ENCODE peak calls at places on chromosomes 3 and 15, in eight cellular contexts. S is dorsolateral prefrontal cortex, I is lung microvascular endothelial cell, V is GM04504, R is T-helper 2 cell, U is epithelial cell of esophagus, J is posterior cingulate gyrus, D is RPMI8226. B is an unnamed sample.

GRCh38 chr15:71666723-71667122 is 143.6 kb upstream of the NR2E3 start:
- DNase-seq in V (no peak), S (no peak), J (no peak), I (no peak), D (no peak), U (no peak), R (no peak), B (no peak)

GRCh38 chr3:146172586-146172985 is 11.6 kb upstream of the PLOD2 start:
- DNase-seq in D (no peak), J (no peak), V (no peak), I (no peak), R (no peak), S (no peak), U (no peak), B (no peak)

GRCh38 chr3:43884581-43884980 is 193.8 kb downstream of the ABHD5 start:
- DNase-seq in U (no peak), J (no peak), V (no peak), I (no peak), R (no peak), D (no peak), S (no peak), B (no peak)

GRCh38 chr15:63836579-63836978 is 2.8 kb upstream of the HERC1 start:
- DNase-seq in R (no peak), I (peak), J (no peak), U (no peak), S (no peak), V (no peak), D (no peak), B (peak)

GRCh38 chr3:121748638-121749275 is 784 bp downstream of the GOLGB1 start:
- DNase-seq in D (peak), R (no peak), U (peak), I (peak), S (peak), V (no peak), J (no peak), B (no peak)

GRCh38 chr3:69033470-69033869 is 18.7 kb downstream of the TMF1 start:
- DNase-seq in S (no peak), V (no peak), R (no peak), J (no peak), U (peak), I (peak), D (no peak), B (peak)

GRCh38 chr3:46858456-46858855 is 4.8 kb downstream of the MYL3 start:
- DNase-seq in U (peak), D (no peak), R (no peak), V (no peak), S (no peak), I (no peak), J (no peak), B (no peak)

GRCh38 chr15:88920186-88920891 is 7.2 kb upstream of the MFGE8 start:
- DNase-seq in R (no peak), U (peak), J (no peak), I (peak), D (no peak), S (no peak), V (peak), B (no peak)

GRCh38 chr3:98593046-98593936 is at the start of gene CPOX:
- DNase-seq in U (peak), R (peak), J (peak), S (peak), D (peak), V (peak), I (peak), B (peak)

GRCh38 chr15:40439461-40440299 is 1.1 kb upstream of the BAHD1 start:
- DNase-seq in J (peak), U (peak), V (peak), I (peak), S (peak), D (peak), R (no peak), B (no peak)

GRCh38 chr3:155086041-155086440 is 5.9 kb downstream of the MME start:
- DNase-seq in V (no peak), J (no peak), D (no peak), U (no peak), I (no peak), R (no peak), S (no peak), B (no peak)

GRCh38 chr3:50190921-50191660 is at the start of gene GNAT1:
- DNase-seq in S (no peak), U (no peak), V (no peak), I (no peak), D (no peak), R (no peak), J (no peak), B (no peak)

GRCh38 chr3:59660852-59661624 is 611.2 kb upstream of the CFAP20DC start:
- DNase-seq in S (no peak), I (no peak), R (no peak), D (no peak), U (peak), J (no peak), V (no peak), B (no peak)

GRCh38 chr15:68268405-68268804 is 9.1 kb upstream of the FEM1B start:
- DNase-seq in I (no peak), D (no peak), S (no peak), J (no peak), R (no peak), U (peak), V (no peak), B (no peak)

GRCh38 chr3:179973024-179973423 is 63.7 kb downstream of the PEX5L start:
- DNase-seq in V (no peak), U (peak), J (no peak), R (no peak), D (peak), S (no peak), I (no peak), B (no peak)

GRCh38 chr3:189202583-189202982 is 30.8 kb downstream of the TPRG1 start:
- DNase-seq in D (no peak), J (peak), V (no peak), R (no peak), I (no peak), S (no peak), U (no peak), B (no peak)

GRCh38 chr3:185460719-185461350 is 38.0 kb downstream of the TMEM41A start:
- DNase-seq in S (no peak), U (peak), J (no peak), R (no peak), D (peak), I (peak), V (peak), B (no peak)

GRCh38 chr15:100687532-100688215 is 85.3 kb downstream of the ASB7 start:
- DNase-seq in I (peak), S (no peak), U (peak), J (no peak), D (no peak), V (peak), R (no peak), B (no peak)

GRCh38 chr3:48459331-48459730 is 12.8 kb downstream of the ATRIP start:
- DNase-seq in D (no peak), R (no peak), I (no peak), S (no peak), U (peak), V (no peak), J (no peak), B (no peak)

GRCh38 chr15:78065284-78065872 is 12.1 kb downstream of the TBC1D2B start:
- DNase-seq in J (no peak), U (peak), I (peak), D (peak), R (no peak), V (peak), S (no peak), B (no peak)

GRCh38 chr3:88167704-88168103 is 17.9 kb downstream of the C3orf38 start:
- DNase-seq in D (no peak), J (no peak), U (no peak), R (no peak), S (no peak), I (no peak), V (no peak), B (no peak)

GRCh38 chr3:139074565-139075115 is 29.9 kb upstream of the PRR23C start:
- DNase-seq in R (no peak), U (no peak), V (no peak), I (no peak), S (no peak), J (no peak), D (no peak), B (no peak)

GRCh38 chr3:10674593-10674992 is 141.4 kb upstream of the SLC6A11 start:
- DNase-seq in V (no peak), D (no peak), J (no peak), R (no peak), I (no peak), S (no peak), U (no peak), B (no peak)

GRCh38 chr3:5341610-5342009 is 154.1 kb downstream of the EDEM1 start:
- DNase-seq in I (no peak), R (no peak), S (no peak), J (no peak), D (no peak), V (no peak), U (no peak), B (no peak)

GRCh38 chr3:142087676-142088075 is 61.7 kb downstream of the TFDP2 start:
- DNase-seq in S (no peak), U (peak), V (peak), D (no peak), R (no peak), J (no peak), I (peak), B (no peak)

GRCh38 chr3:178705925-178706324 is 169.7 kb downstream of the KCNMB2 start:
- DNase-seq in S (no peak), I (no peak), V (peak), D (no peak), R (no peak), J (no peak), U (peak), B (no peak)

GRCh38 chr3:37743974-37744373 is 117.7 kb upstream of the CTDSPL start:
- DNase-seq in D (no peak), V (no peak), J (no peak), U (no peak), I (no peak), S (no peak), R (no peak), B (no peak)

GRCh38 chr3:55896155-55896554 is 409.0 kb upstream of the WNT5A start:
- DNase-seq in I (no peak), V (no peak), S (no peak), U (no peak), R (no peak), D (no peak), J (no peak), B (no peak)

GRCh38 chr15:42605281-42605744 is 29.9 kb downstream of the STARD9 start:
- DNase-seq in U (peak), R (no peak), S (no peak), V (no peak), I (peak), D (peak), J (no peak), B (peak)

GRCh38 chr3:123347691-123348264 is 101.1 kb downstream of the ADCY5 start:
- DNase-seq in I (no peak), U (no peak), R (no peak), V (no peak), D (no peak), S (no peak), J (no peak), B (no peak)